ENCODE peak calls at places on chromosomes 5 and 9, in four cellular contexts. One of them, this sample, is unnamed.

GRCh38 chr5:94481059-94481458 is 137.3 kb downstream of the KIAA0825 start:
- DNase-seq in H9: no peak
- DNase-seq in IMR-90: no peak
- DNase-seq in H1: no peak
- DNase-seq in this sample: no peak

GRCh38 chr5:16930487-16930886 is 5.6 kb downstream of the MYO10 start:
- DNase-seq in H1: no peak
- DNase-seq in IMR-90: no peak
- DNase-seq in H9: no peak
- DNase-seq in this sample: peak

GRCh38 chr5:91212336-91213092 is 170.6 kb downstream of the ARRDC3 start:
- DNase-seq in H9: no peak
- DNase-seq in IMR-90: peak
- DNase-seq in H1: no peak
- DNase-seq in this sample: no peak

GRCh38 chr9:16289639-16290038 is 580.8 kb downstream of the BNC2 start:
- DNase-seq in H9: peak
- DNase-seq in H1: no peak
- DNase-seq in IMR-90: no peak
- DNase-seq in this sample: no peak

GRCh38 chr5:148005788-148006520 is 57.8 kb upstream of the SPINK5 start:
- DNase-seq in H9: peak
- DNase-seq in IMR-90: peak
- DNase-seq in H1: peak
- DNase-seq in this sample: peak

GRCh38 chr5:17679597-17680187 is 45.4 kb downstream of the TAF11L14 start:
- DNase-seq in IMR-90: no peak
- DNase-seq in H1: no peak
- DNase-seq in H9: no peak
- DNase-seq in this sample: no peak

GRCh38 chr5:82873452-82873851 is 203.7 kb downstream of the TMEM167A start:
- DNase-seq in H1: no peak
- DNase-seq in IMR-90: no peak
- DNase-seq in H9: no peak
- DNase-seq in this sample: no peak

GRCh38 chr5:114185274-114185673 is 176.6 kb upstream of the KCNN2 start:
- DNase-seq in H9: peak
- DNase-seq in IMR-90: no peak
- DNase-seq in H1: no peak
- DNase-seq in this sample: peak

DNA sequence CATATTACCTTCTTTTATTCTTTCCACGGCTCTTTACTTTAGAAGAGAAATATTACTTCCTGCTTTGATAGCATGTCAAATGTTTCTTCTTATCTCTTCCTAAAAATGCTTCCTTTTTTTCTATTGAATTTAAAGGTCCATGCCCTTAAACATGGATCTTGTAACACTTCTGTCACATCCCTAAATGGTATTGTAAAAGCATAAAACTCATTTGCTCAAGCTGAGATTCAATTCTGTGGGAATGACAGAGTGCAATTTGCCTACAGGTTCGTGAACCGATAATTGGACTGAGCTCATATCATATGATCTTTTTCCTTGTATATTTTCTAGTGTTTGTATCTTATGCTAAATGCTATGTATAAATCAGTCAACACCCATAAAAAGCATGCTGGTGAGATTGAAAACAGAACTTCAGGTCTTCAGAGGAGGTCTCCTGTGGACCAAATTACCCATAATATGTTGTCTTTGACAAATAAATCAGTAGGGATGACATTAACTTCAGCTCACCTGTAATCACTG is 429.3 kb downstream of the TMEM232 start:
- DNase-seq in H1: no peak
- DNase-seq in IMR-90: no peak
- DNase-seq in H9: no peak
- DNase-seq in this sample: no peak
- H4K5ac ChIP-seq in H1: no peak
- H4K5ac ChIP-seq in IMR-90: no peak
- H4K5ac ChIP-seq in H9: no peak
- H4K5ac ChIP-seq in this sample: no peak

DNA sequence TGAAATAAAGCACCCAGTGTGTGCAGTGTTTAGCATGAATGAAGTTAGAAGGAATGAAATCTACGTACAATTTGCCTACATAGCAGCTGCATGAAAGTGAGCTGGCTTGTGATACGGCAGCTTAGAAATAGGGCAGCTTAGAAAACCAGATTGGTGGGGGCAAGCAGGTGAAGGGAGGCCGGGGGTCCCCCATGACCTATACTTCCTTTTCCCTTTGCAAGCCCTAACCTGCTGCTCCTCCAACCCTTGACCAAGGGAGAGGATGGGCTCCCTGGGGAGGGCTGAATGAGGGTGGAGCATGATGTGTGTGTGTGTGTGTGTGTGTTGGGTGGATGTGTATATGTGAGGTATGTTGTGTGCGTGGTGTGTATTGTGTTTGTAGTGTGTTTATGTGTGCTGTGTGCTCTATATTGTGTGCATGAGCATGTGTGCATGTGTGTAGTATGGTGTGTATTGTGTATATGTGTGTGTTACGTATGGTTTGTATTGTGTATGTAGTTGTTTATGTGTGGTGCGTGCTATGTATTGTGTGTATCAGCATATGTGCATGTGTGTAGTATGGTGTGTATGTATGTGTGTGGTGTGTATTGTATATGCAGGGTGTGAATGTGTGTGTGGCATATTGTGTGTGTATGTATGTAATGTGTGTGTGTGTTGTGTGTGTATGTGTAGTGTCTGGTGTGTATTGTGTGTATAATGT is 72.1 kb downstream of the TENT4A start:
- DNase-seq in H9: no peak
- DNase-seq in H1: peak
- DNase-seq in IMR-90: no peak
- DNase-seq in this sample: no peak
- H3K23ac ChIP-seq in H9: no peak
- H3K23ac ChIP-seq in H1: no peak
- H3K23ac ChIP-seq in IMR-90: no peak
- H3K23ac ChIP-seq in this sample: no peak

GRCh38 chr5:177514541-177514940 is 2.2 kb downstream of the DDX41 start:
- DNase-seq in H1: no peak
- DNase-seq in IMR-90: no peak
- DNase-seq in H9: no peak
- DNase-seq in this sample: no peak

GRCh38 chr5:177516601-177517568 is at the start of gene DDX41:
- DNase-seq in H9: peak
- DNase-seq in IMR-90: peak
- DNase-seq in H1: peak
- DNase-seq in this sample: peak

GRCh38 chr5:177513500-177513899 is 3.3 kb downstream of the DDX41 start:
- DNase-seq in IMR-90: no peak
- DNase-seq in H9: no peak
- DNase-seq in H1: no peak
- DNase-seq in this sample: no peak

GRCh38 chr5:177512736-177513380 is 3.2 kb upstream of the DOK3 start:
- DNase-seq in IMR-90: no peak
- DNase-seq in H9: no peak
- DNase-seq in H1: no peak
- DNase-seq in this sample: no peak

GRCh38 chr5:177515580-177515979 is 1.2 kb downstream of the DDX41 start:
- DNase-seq in IMR-90: no peak
- DNase-seq in H1: no peak
- DNase-seq in H9: no peak
- DNase-seq in this sample: no peak
- H4K5ac ChIP-seq in IMR-90: no peak
- H4K5ac ChIP-seq in H1: no peak
- H4K5ac ChIP-seq in H9: no peak
- H4K5ac ChIP-seq in this sample: no peak

GRCh38 chr9:12656803-12657202 is 36.4 kb upstream of the TYRP1 start:
- DNase-seq in H9: no peak
- DNase-seq in H1: no peak
- DNase-seq in IMR-90: no peak
- DNase-seq in this sample: no peak
- H3K23ac ChIP-seq in H9: no peak
- H3K23ac ChIP-seq in H1: no peak
- H3K23ac ChIP-seq in IMR-90: no peak
- H3K23ac ChIP-seq in this sample: no peak

DNA sequence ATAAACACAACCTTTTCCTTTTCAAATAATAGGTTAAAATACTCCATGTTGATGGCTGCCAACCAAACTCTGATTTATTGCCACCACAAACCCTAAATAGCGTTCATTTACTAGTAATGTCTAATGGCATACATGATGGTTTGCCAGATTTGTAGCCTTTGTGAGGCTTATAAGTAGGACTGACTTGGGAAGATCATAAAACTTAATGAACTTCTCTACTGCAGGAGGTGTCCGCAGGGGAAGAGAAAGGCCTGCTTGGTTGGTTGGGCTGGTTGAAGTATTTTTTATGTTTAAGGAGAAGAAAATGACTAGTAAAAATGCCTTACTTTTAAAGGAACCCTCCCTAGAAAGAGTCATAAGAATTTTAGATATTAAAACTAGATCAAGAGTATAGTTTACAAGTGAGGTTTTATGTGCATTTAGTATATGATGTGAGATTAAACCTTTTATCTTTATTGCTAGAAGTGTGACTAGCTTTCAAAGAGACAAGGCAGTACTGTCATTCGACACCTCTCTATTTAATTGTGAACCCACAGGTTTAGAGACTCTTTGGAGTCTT is 5.0 kb downstream of the PBX3 start:
- DNase-seq in IMR-90: no peak
- DNase-seq in H1: no peak
- DNase-seq in H9: no peak
- DNase-seq in this sample: peak
- H4K5ac ChIP-seq in IMR-90: no peak
- H4K5ac ChIP-seq in H1: peak
- H4K5ac ChIP-seq in H9: no peak
- H4K5ac ChIP-seq in this sample: no peak

GRCh38 chr5:176879663-176880392 is 19.3 kb downstream of the HK3 start:
- DNase-seq in H1: no peak
- DNase-seq in IMR-90: no peak
- DNase-seq in H9: no peak
- DNase-seq in this sample: no peak
- H3K23ac ChIP-seq in H1: no peak
- H3K23ac ChIP-seq in IMR-90: no peak
- H3K23ac ChIP-seq in H9: no peak
- H3K23ac ChIP-seq in this sample: no peak